ENCODE peak calls at places on chromosomes 16 and 17, in nine cellular contexts. O is stimulated activated CD4-positive, alpha-beta T cell treated with anti-CD3 and anti-CD28 coated beads, Interleukin-4, amount 100 ng/mL, for 48 hours; U is NCI-H82; G is HCEC 1CT; P is endothelial cell; S is anterior cingulate cortex; I is non-pigmented ciliary epithelial cell; R is activated CD4-positive, CD25-positive, alpha-beta regulatory T cell treated with anti-CD3 and anti-CD28 coated beads, Interleukin-2, amount 50 U/mL, for 16 hours; M is Daoy. N is an unnamed sample.
A peak's percentile ranks its signal among the peaks of the same experiment; 100 is the strongest.

GRCh38 chr17:55726440-55726839 is 3.8 kb upstream of the TMEM100 start:
- DNase-seq in O (no peak), U (no peak), G (peak; percentile 89), P (no peak), S (no peak), I (no peak), R (no peak), M (peak; percentile 65), N (peak; percentile 47)

GRCh38 chr17:54901230-54901847 is 687 bp downstream of the TOM1L1 start:
- DNase-seq in O (no peak), U (peak; percentile 27), G (peak; percentile 61), P (no peak), S (no peak), I (no peak), R (no peak), M (peak; percentile 56), N (peak; percentile 1)

GRCh38 chr16:89011909-89012621 is 35.1 kb upstream of the CBFA2T3 start:
- DNase-seq in O (no peak), U (no peak), G (no peak), P (no peak), S (no peak), I (no peak), R (no peak), M (no peak), N (no peak)

GRCh38 chr16:19831678-19832077 is 53.0 kb downstream of the GPRC5B start:
- DNase-seq in O (no peak), U (no peak), G (peak; percentile 85), P (no peak), S (no peak), I (peak; percentile 76), R (no peak), M (peak; percentile 73), N (peak; percentile 86)

GRCh38 chr17:17672453-17673368 is 8.5 kb upstream of the RAI1 start:
- DNase-seq in O (no peak), U (no peak), G (no peak), P (no peak), S (no peak), I (no peak), R (no peak), M (peak; percentile 56), N (peak; percentile 70)

GRCh38 chr17:6696906-6697305 is 16.3 kb downstream of the SLC13A5 start:
- DNase-seq in O (no peak), U (no peak), G (no peak), P (no peak), S (no peak), I (no peak), R (no peak), M (no peak), N (no peak)

GRCh38 chr16:13421726-13422125 is 498.2 kb upstream of the ERCC4 start:
- DNase-seq in O (no peak), U (no peak), G (no peak), P (no peak), S (no peak), I (no peak), R (no peak), M (no peak), N (peak; percentile 88)

GRCh38 chr17:8353736-8354135 is 14.1 kb downstream of the ODF4 start:
- DNase-seq in O (no peak), U (peak; percentile 49), G (no peak), P (no peak), S (no peak), I (no peak), R (no peak), M (no peak), N (no peak)

GRCh38 chr17:3030096-3030495 is 33.3 kb downstream of the OR1D5 start:
- DNase-seq in O (no peak), U (no peak), G (peak; percentile 70), P (no peak), S (no peak), I (no peak), R (no peak), M (peak; percentile 74), N (peak; percentile 85)

GRCh38 chr17:30332057-30332542 is 1.8 kb downstream of the TMIGD1 start:
- DNase-seq in O (peak; percentile 15), U (no peak), G (peak; percentile 80), P (no peak), S (no peak), I (peak; percentile 55), R (peak; percentile 20), M (no peak), N (peak; percentile 87)

GRCh38 chr17:55402374-55402773 is 19.3 kb downstream of the MMD start:
- DNase-seq in O (no peak), U (no peak), G (peak; percentile 20), P (no peak), S (no peak), I (no peak), R (no peak), M (no peak), N (peak; percentile 16)

GRCh38 chr17:81052199-81052997 is 17.4 kb downstream of the BAIAP2 start:
- DNase-seq in O (no peak), U (peak; percentile 85), G (no peak), P (peak; percentile 33), S (no peak), I (no peak), R (no peak), M (no peak), N (no peak)

GRCh38 chr16:740459-740763 is 386 bp downstream of the CIAO3 start:
- DNase-seq in O (no peak), U (no peak), G (no peak), P (no peak), S (no peak), I (no peak), R (no peak), M (no peak), N (no peak)

GRCh38 chr16:89669755-89670154 is 12.1 kb downstream of the SPATA33 start:
- DNase-seq in O (no peak), U (no peak), G (no peak), P (no peak), S (no peak), I (no peak), R (no peak), M (no peak), N (no peak)

GRCh38 chr16:81882559-81882958 is 103.5 kb downstream of the PLCG2 start:
- DNase-seq in O (no peak), U (no peak), G (no peak), P (no peak), S (no peak), I (no peak), R (no peak), M (no peak), N (no peak)

GRCh38 chr16:1501630-1502029 is 8.5 kb downstream of the TELO2 start:
- DNase-seq in O (no peak), U (no peak), G (no peak), P (no peak), S (no peak), I (no peak), R (no peak), M (no peak), N (no peak)

GRCh38 chr16:82996814-82997213 is 370.0 kb downstream of the CDH13 start:
- DNase-seq in O (no peak), U (no peak), G (no peak), P (no peak), S (no peak), I (no peak), R (no peak), M (no peak), N (no peak)

GRCh38 chr16:74465851-74466685 is 44.8 kb upstream of the CLEC18B start:
- DNase-seq in O (no peak), U (no peak), G (no peak), P (no peak), S (no peak), I (no peak), R (no peak), M (no peak), N (no peak)